ENCODE peak calls at places on chromosomes 4 and X, in six cellular contexts. One of them, this sample, is unnamed. For H3K9me3, the result is how much of the 10 kb centered on the place peaks cover.

GRCh38 chr4:139509727-139510410 is 46.1 kb downstream of the SETD7 start:
- DNase-seq in A549: peak
- DNase-seq in HepG2: peak
- DNase-seq in stomach: peak
- DNase-seq in tibial nerve: no peak
- DNase-seq in SK-N-SH: no peak
- DNase-seq in this sample: no peak

GRCh38 chr4:17814140-17814539 is 3.4 kb downstream of the NCAPG start:
- DNase-seq in A549: no peak
- DNase-seq in HepG2: no peak
- DNase-seq in stomach: no peak
- DNase-seq in tibial nerve: no peak
- DNase-seq in SK-N-SH: no peak
- DNase-seq in this sample: no peak

GRCh38 chrX:70166601-70167590 is 10.4 kb upstream of the DGAT2L6 start:
- DNase-seq in A549: peak
- DNase-seq in HepG2: peak
- DNase-seq in stomach: no peak
- DNase-seq in tibial nerve: no peak
- DNase-seq in SK-N-SH: no peak
- DNase-seq in this sample: no peak

GRCh38 chr4:113781439-113782040 is 20.0 kb upstream of the CAMK2D start:
- DNase-seq in A549: peak
- DNase-seq in HepG2: no peak
- DNase-seq in stomach: no peak
- DNase-seq in tibial nerve: no peak
- DNase-seq in SK-N-SH: peak
- DNase-seq in this sample: no peak

GRCh38 chrX:35699642-35700041 is 98.5 kb upstream of the MAGEB16 start:
- DNase-seq in A549: no peak
- DNase-seq in HepG2: no peak
- DNase-seq in stomach: no peak
- DNase-seq in tibial nerve: no peak
- DNase-seq in SK-N-SH: no peak
- DNase-seq in this sample: no peak

GRCh38 chrX:44002569-44002968 is 29.4 kb upstream of the NDP start:
- DNase-seq in A549: no peak
- DNase-seq in HepG2: no peak
- DNase-seq in stomach: no peak
- DNase-seq in tibial nerve: no peak
- DNase-seq in SK-N-SH: no peak
- DNase-seq in this sample: no peak

GRCh38 chr4:121784975-121785374 is 16.1 kb upstream of the EXOSC9 start:
- DNase-seq in A549: peak
- DNase-seq in HepG2: no peak
- DNase-seq in stomach: no peak
- DNase-seq in tibial nerve: no peak
- DNase-seq in SK-N-SH: no peak
- DNase-seq in this sample: no peak

GRCh38 chr4:174526731-174527130 is 4.4 kb upstream of the HPGD start:
- DNase-seq in A549: no peak
- DNase-seq in HepG2: no peak
- DNase-seq in stomach: no peak
- DNase-seq in tibial nerve: no peak
- DNase-seq in SK-N-SH: no peak
- DNase-seq in this sample: no peak

GRCh38 chr4:150546286-150546685 is 35.7 kb upstream of the MAB21L2 start:
- DNase-seq in A549: no peak
- DNase-seq in HepG2: no peak
- DNase-seq in stomach: no peak
- DNase-seq in tibial nerve: no peak
- DNase-seq in SK-N-SH: no peak
- DNase-seq in this sample: no peak

GRCh38 chr4:86660407-86660806 is 66.3 kb downstream of the PTPN13 start:
- DNase-seq in A549: no peak
- DNase-seq in HepG2: no peak
- DNase-seq in stomach: no peak
- DNase-seq in tibial nerve: no peak
- DNase-seq in SK-N-SH: no peak
- DNase-seq in this sample: no peak

GRCh38 chr4:113636438-113636818 is 125.1 kb downstream of the CAMK2D start:
- DNase-seq in A549: no peak
- DNase-seq in HepG2: peak
- DNase-seq in stomach: no peak
- DNase-seq in tibial nerve: no peak
- DNase-seq in SK-N-SH: no peak
- DNase-seq in this sample: no peak

GRCh38 chr4:86367577-86367976 is 7.7 kb upstream of the MAPK10 start:
- DNase-seq in A549: peak
- DNase-seq in HepG2: no peak
- DNase-seq in stomach: no peak
- DNase-seq in tibial nerve: no peak
- DNase-seq in SK-N-SH: no peak
- DNase-seq in this sample: no peak

DNA sequence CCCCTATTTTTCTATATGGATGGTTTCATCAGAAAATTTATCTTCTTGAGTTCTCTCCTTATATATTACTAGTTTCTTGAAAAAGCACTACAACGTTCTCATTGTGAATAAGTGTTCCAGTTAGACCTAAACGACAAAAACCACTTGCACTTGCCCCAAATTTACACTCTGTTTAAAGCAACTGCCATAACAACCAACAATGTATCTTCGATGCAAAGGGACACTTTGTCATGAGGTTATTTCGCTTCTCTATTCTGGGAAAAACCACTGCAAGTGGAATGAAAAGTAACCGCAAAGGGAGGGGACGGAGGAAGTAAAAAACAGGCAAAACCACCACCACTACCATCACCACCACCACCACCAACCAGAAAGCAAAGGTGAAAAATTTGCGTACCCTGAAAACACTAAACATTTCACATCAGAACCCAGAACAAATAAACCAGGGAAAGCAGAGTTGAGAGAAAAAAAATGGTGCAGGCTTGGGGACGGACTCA is 1.2 kb upstream of the N4BP2 start:
- DNase-seq in A549: no peak
- DNase-seq in HepG2: peak
- DNase-seq in stomach: no peak
- DNase-seq in tibial nerve: no peak
- DNase-seq in SK-N-SH: no peak
- DNase-seq in this sample: no peak
- TF ChIP-seq EP300 in A549: no peak
- TF ChIP-seq EP300 in HepG2: no peak
- TF ChIP-seq EP300 in stomach: no peak
- TF ChIP-seq EP300 in tibial nerve: no peak
- TF ChIP-seq EP300 in SK-N-SH: no peak
- TF ChIP-seq EP300 in this sample: no peak

DNA sequence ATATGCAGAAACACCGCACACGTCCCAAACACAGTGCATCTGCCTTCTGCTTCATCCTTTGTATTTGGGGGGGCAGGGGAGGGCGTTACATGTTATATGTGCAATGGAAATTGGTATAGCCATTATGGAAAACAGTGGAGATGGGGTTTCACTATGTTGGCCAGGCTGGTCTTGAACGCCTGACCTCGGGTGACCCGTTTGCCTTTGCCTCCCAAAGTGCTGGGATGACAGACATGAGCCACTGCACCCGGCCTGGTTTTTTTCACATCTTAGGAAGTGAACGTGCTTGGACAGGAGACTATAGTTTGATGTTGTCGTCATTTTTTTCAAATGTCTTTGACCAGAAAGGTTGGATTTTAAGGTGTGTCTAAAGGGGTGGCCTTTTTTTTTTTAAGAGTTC is 88.6 kb downstream of the DHRSX start:
- DNase-seq in A549: no peak
- DNase-seq in HepG2: no peak
- DNase-seq in stomach: no peak
- DNase-seq in tibial nerve: no peak
- DNase-seq in SK-N-SH: no peak
- DNase-seq in this sample: no peak
- H3K9me3 ChIP-seq in A549: under half
- H3K9me3 ChIP-seq in HepG2: under half
- H3K9me3 ChIP-seq in stomach: under half
- H3K9me3 ChIP-seq in tibial nerve: under half
- H3K9me3 ChIP-seq in SK-N-SH: under half
- H3K9me3 ChIP-seq in this sample: under half

DNA sequence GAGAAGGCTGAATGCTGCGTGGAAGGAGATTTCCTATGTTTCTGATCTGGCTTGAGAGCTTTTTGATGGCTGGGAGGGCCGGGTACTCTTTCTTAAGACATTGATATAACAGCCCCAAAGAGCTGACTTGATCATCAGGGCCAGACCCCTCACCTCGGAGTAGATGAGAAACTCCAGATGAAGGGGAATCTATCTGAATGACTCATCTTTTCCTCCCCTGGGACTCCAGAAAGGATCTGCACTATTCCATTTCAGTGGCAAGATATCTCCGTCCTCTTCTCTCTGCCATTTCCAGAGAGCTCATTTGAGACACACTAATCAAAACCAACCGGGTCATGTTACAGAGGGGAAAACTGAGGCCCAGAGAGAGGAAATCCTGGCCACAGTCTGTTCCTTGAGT is 92.9 kb upstream of the MSX1 start:
- DNase-seq in A549: no peak
- DNase-seq in HepG2: no peak
- DNase-seq in stomach: no peak
- DNase-seq in tibial nerve: no peak
- DNase-seq in SK-N-SH: no peak
- DNase-seq in this sample: no peak
- TF ChIP-seq EP300 in A549: no peak
- TF ChIP-seq EP300 in HepG2: no peak
- TF ChIP-seq EP300 in stomach: no peak
- TF ChIP-seq EP300 in tibial nerve: no peak
- TF ChIP-seq EP300 in SK-N-SH: no peak
- TF ChIP-seq EP300 in this sample: no peak

GRCh38 chr4:128249787-128250668 is 37.6 kb downstream of the PGRMC2 start:
- DNase-seq in A549: peak
- DNase-seq in HepG2: no peak
- DNase-seq in stomach: no peak
- DNase-seq in tibial nerve: no peak
- DNase-seq in SK-N-SH: no peak
- DNase-seq in this sample: no peak
- H3K9me3 ChIP-seq in A549: under half
- H3K9me3 ChIP-seq in HepG2: under half
- H3K9me3 ChIP-seq in stomach: under half
- H3K9me3 ChIP-seq in tibial nerve: under half
- H3K9me3 ChIP-seq in SK-N-SH: under half
- H3K9me3 ChIP-seq in this sample: under half

DNA sequence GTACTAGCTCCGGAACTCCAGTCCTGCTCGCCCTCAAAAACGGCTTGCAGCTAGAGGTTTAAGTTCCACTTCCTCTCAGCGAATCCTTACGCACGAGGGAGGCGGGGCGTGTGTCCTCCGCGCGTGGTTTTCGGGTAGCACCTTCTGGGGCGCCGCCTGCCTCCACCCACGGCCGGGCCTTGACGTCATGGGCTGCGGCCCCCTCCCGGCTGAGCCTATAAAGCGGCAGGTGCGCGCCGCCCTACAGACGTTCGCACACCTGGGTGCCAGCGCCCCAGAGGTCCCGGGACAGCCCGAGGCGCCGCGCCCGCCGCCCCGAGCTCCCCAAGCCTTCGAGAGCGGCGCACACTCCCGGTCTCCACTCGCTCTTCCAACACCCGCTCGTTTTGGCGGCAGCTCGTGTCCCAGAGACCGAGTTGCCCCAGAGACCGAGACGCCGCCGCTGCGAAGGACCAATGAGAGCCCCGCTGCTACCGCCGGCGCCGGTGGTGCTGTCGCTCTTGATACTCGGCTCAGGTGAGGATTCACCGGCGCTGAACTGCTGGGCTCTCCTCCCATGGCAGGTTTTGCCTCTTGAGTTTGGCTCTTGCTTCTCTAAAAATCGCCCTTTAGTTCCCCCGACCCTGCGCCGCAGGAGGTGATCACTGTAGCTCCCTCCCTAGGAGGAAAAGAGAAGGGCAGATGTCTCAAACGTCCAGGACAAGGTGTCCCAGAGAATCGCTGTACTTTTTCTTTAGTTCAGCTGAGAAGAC is at the start of gene AREG:
- DNase-seq in A549: peak
- DNase-seq in HepG2: peak
- DNase-seq in stomach: peak
- DNase-seq in tibial nerve: peak
- DNase-seq in SK-N-SH: peak
- DNase-seq in this sample: peak
- TF ChIP-seq EP300 in A549: no peak
- TF ChIP-seq EP300 in HepG2: no peak
- TF ChIP-seq EP300 in stomach: no peak
- TF ChIP-seq EP300 in tibial nerve: peak
- TF ChIP-seq EP300 in SK-N-SH: no peak
- TF ChIP-seq EP300 in this sample: no peak

GRCh38 chrX:37722595-37722994 is 37.0 kb downstream of the XK start:
- DNase-seq in A549: no peak
- DNase-seq in HepG2: no peak
- DNase-seq in stomach: no peak
- DNase-seq in tibial nerve: no peak
- DNase-seq in SK-N-SH: no peak
- DNase-seq in this sample: no peak
- H3K9me3 ChIP-seq in A549: under half
- H3K9me3 ChIP-seq in HepG2: under half
- H3K9me3 ChIP-seq in stomach: under half
- H3K9me3 ChIP-seq in tibial nerve: under half
- H3K9me3 ChIP-seq in SK-N-SH: under half
- H3K9me3 ChIP-seq in this sample: under half

DNA sequence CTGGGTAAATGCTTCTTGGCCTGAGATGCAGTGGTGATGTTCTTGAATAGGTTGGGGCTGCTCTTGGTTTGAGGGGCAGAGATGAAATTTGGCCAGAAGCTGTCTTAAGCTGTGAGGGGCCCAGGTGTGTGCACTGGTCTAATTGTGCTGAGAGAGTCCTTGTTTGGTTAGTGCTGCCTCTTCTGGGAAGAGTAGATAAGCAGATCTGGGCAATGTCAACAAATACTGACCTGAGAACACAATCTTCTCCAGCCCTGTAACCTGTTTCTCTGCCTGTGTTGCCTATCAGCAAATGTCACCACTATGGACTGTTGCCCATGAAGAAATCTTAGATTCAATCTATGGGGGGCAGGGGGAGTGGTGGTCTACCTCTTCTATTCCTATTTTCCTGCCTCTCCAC is 17.2 kb upstream of the USP27X start:
- DNase-seq in A549: no peak
- DNase-seq in HepG2: peak
- DNase-seq in stomach: no peak
- DNase-seq in tibial nerve: no peak
- DNase-seq in SK-N-SH: no peak
- DNase-seq in this sample: no peak
- TF ChIP-seq EP300 in A549: no peak
- TF ChIP-seq EP300 in HepG2: peak
- TF ChIP-seq EP300 in stomach: no peak
- TF ChIP-seq EP300 in tibial nerve: no peak
- TF ChIP-seq EP300 in SK-N-SH: no peak
- TF ChIP-seq EP300 in this sample: no peak

DNA sequence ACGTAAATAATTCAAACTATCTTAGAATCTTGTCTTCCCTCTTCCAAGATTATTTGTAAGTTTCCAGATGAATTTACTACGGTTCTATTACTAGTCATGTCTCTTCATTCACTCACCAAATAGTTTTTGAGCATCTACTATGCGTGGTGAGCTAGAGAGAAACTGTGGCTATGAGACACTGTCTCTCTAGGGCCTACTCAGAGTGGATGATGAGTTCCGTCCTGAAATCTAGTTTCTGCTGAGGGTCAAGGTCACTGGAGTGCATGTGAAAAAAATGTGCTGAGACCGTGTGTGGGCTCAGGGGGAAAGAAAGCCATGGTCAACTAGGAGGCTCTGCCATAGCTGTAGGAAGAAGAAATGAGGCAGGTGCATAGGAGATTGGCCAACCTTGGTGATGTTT is 320.2 kb upstream of the GATB start:
- DNase-seq in A549: no peak
- DNase-seq in HepG2: no peak
- DNase-seq in stomach: no peak
- DNase-seq in tibial nerve: no peak
- DNase-seq in SK-N-SH: no peak
- DNase-seq in this sample: no peak
- H3K9me3 ChIP-seq in A549: under half
- H3K9me3 ChIP-seq in HepG2: under half
- H3K9me3 ChIP-seq in stomach: under half
- H3K9me3 ChIP-seq in tibial nerve: under half
- H3K9me3 ChIP-seq in SK-N-SH: under half
- H3K9me3 ChIP-seq in this sample: under half

This sample was measured in ovary.